ENCODE peak calls at places on chromosomes 11 and 22, in five cellular contexts. C, I, O, N and G are unnamed samples.

GRCh38 chr11:12461516-12461915 is 84.1 kb downstream of the PARVA start:
- DNase-seq in C (no peak), I (no peak), O (peak; percentile 27), N (no peak), G (peak; percentile 45)

GRCh38 chr11:64665381-64665780 is 57.6 kb downstream of the NRXN2 start:
- DNase-seq in C (no peak), I (no peak), O (no peak), N (no peak), G (peak; percentile 81)

GRCh38 chr11:85685820-85686459 is at the start of gene CCDC89:
- DNase-seq in C (no peak), I (peak; percentile 68), O (peak; percentile 79), N (no peak), G (no peak)

GRCh38 chr11:46295312-46295995 is 18.0 kb downstream of the CREB3L1 start:
- DNase-seq in C (peak; percentile 92), I (peak; percentile 27), O (peak; percentile 99), N (no peak), G (peak; percentile 96)

GRCh38 chr11:9568854-9569587 is 4.4 kb upstream of the WEE1 start:
- DNase-seq in C (no peak), I (peak; percentile 97), O (peak; percentile 44), N (no peak), G (no peak)

GRCh38 chr22:17781319-17782031 is 7.2 kb upstream of the BID start:
- DNase-seq in C (no peak), I (peak; percentile 78), O (peak; percentile 57), N (peak; percentile 60), G (no peak)

GRCh38 chr11:19201737-19202605 is at the start of gene CSRP3:
- DNase-seq in C (no peak), I (no peak), O (no peak), N (no peak), G (no peak)

GRCh38 chr11:123525511-123525918 is 95.4 kb downstream of the GRAMD1B start:
- DNase-seq in C (no peak), I (no peak), O (peak; percentile 72), N (no peak), G (no peak)

GRCh38 chr11:93054881-93055280 is 85.4 kb downstream of the MTNR1B start:
- DNase-seq in C (no peak), I (peak; percentile 18), O (no peak), N (no peak), G (no peak)

GRCh38 chr11:116505466-116506247 is 267.1 kb downstream of the BUD13 start:
- DNase-seq in C (peak; percentile 37), I (no peak), O (peak; percentile 79), N (no peak), G (no peak)

GRCh38 chr11:113518716-113519495 is 43.7 kb upstream of the DRD2 start:
- DNase-seq in C (no peak), I (no peak), O (no peak), N (no peak), G (no peak)

GRCh38 chr22:46835693-46836092 is 73.2 kb downstream of the TBC1D22A start:
- DNase-seq in C (no peak), I (no peak), O (no peak), N (no peak), G (no peak)

GRCh38 chr11:80383655-80384054 is 942.8 kb upstream of the TENM4 start:
- DNase-seq in C (no peak), I (no peak), O (peak; percentile 32), N (no peak), G (no peak)

GRCh38 chr22:32979606-32980005 is 78.6 kb downstream of the SYN3 start:
- DNase-seq in C (no peak), I (peak; percentile 57), O (no peak), N (no peak), G (no peak)

GRCh38 chr11:36601145-36601544 is 3.1 kb upstream of the RAG2 start:
- DNase-seq in C (no peak), I (no peak), O (no peak), N (no peak), G (no peak)

GRCh38 chr11:61297741-61298140 is 2.6 kb upstream of the VWCE start:
- DNase-seq in C (no peak), I (peak; percentile 29), O (no peak), N (no peak), G (no peak)

GRCh38 chr11:64071849-64072248 is 36.1 kb downstream of the FLRT1 start:
- DNase-seq in C (no peak), I (no peak), O (no peak), N (no peak), G (no peak)

GRCh38 chr11:64222651-64223000 is 3.4 kb downstream of the TRPT1 start:
- DNase-seq in C (no peak), I (no peak), O (no peak), N (no peak), G (no peak)

GRCh38 chr22:23387827-23388491 is 192.1 kb downstream of the IGLL1 start:
- DNase-seq in C (no peak), I (no peak), O (no peak), N (no peak), G (no peak)

GRCh38 chr11:6111635-6112034 is 4.2 kb downstream of the OR56B4 start:
- DNase-seq in C (no peak), I (no peak), O (no peak), N (no peak), G (no peak)

GRCh38 chr11:66462911-66463310 is 3.8 kb upstream of the PELI3 start:
- DNase-seq in C (no peak), I (no peak), O (no peak), N (no peak), G (no peak)

GRCh38 chr11:21278840-21279239 is 609.5 kb downstream of the NELL1 start:
- DNase-seq in C (no peak), I (no peak), O (no peak), N (no peak), G (no peak)

DNA sequence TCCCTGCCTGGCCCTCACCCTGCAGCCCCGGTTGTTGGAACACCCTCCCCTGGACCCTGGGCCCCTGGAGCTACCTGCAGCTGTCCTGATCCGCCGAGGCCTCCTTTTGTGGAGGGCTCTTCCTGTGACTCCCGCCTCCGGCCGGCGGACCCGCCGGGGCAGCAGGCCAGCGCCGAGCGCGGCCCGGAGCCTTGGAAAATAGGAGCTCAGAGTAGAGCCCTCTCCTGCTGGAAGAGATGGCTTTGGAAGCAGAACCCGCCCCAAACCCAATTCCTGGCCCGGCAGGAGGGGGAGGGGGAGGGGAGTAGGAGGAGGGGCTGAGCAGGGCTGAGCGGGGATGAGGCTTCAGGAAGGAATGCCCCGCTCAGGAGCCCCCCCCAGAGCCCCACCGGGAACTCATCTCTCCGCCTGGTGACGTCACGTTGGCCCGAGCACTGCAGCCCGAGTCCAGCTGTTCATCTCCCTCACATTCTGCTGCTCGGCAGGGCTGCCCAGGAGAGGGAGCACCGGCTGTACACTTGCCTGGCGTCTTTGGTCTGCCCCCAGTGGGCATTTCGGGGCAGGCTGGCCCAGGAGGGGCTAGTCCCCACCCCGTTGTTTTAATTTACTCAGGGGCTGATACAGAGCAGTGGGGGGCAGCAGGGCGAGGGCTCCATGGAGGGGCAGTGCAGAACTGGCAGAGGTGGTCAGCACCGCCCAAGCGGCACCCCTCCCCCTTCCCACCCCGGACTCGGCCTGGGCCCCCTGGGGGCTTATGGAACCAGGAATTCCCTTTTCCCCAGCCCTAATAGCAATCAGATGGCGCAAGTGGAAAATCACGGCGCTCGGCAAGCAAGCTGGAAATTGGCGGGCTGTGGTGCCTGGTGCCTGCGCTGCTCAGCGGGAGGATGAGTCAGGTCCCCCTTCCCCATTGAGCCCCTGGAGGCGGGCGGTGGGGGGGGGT is at the start of gene MRGPRF:
- DNase-seq in C (peak; percentile 84), I (no peak), O (peak; percentile 89), N (no peak), G (peak; percentile 30)
- TF ChIP-seq CTCF in C (peak; percentile 95), I (no peak), O (peak; percentile 52), N (peak; percentile 18), G (peak; percentile 7)

GRCh38 chr11:118450451-118450850 is 14.2 kb downstream of the KMT2A start:
- DNase-seq in C (no peak), I (peak; percentile 53), O (no peak), N (no peak), G (no peak)

GRCh38 chr11:118443590-118444218 is 7.4 kb downstream of the KMT2A start:
- DNase-seq in C (no peak), I (no peak), O (no peak), N (peak; percentile 48), G (no peak)

GRCh38 chr11:118447423-118447822 is 11.1 kb downstream of the KMT2A start:
- DNase-seq in C (no peak), I (no peak), O (no peak), N (no peak), G (no peak)

GRCh38 chr11:118449316-118449918 is 13.1 kb downstream of the KMT2A start:
- DNase-seq in C (no peak), I (no peak), O (no peak), N (no peak), G (no peak)

GRCh38 chr11:118448294-118448693 is 12.0 kb downstream of the KMT2A start:
- DNase-seq in C (no peak), I (no peak), O (no peak), N (peak; percentile 67), G (no peak)
- TF ChIP-seq GABPA in C (no peak), I (no peak), O (no peak), N (peak; percentile 63), G (no peak)

DNA sequence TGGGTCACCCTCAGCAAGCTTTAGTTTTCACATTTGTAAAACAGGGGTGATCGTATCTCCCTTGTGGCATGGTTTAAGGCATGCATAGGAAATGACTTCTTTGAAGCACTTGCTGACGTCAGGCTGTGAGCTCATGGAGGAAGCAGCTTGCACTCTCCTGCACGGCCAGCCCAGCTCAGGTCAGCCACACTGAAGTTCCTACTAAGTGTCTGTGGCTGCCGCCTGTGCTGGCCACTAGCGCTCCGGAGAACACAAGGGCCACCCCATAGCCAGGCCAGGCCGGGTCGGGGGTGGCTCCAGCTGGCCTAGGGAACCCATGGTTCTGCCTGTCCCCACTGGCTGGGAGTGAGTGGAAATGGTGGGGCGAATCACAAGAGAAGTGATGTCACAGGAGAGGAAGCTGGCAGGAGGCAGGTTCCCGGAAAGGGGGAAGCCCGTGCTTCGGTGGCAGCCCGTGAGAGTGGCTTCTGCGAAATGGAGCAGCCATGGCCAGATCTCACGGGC is 28.2 kb downstream of the KCTD17 start:
- DNase-seq in C (no peak), I (no peak), O (no peak), N (no peak), G (no peak)
- TF ChIP-seq YY1 in C (no peak), I (no peak), O (no peak), N (no peak), G (no peak)

GRCh38 chr11:40133526-40133925 is 1325.9 kb downstream of the LRRC4C start:
- DNase-seq in C (no peak), I (no peak), O (no peak), N (no peak), G (no peak)

GRCh38 chr11:40132881-40133280 is 1326.6 kb downstream of the LRRC4C start:
- DNase-seq in C (no peak), I (no peak), O (no peak), N (no peak), G (no peak)

GRCh38 chr11:40130427-40130826 is 1329.0 kb downstream of the LRRC4C start:
- DNase-seq in C (peak; percentile 47), I (no peak), O (peak; percentile 16), N (no peak), G (no peak)

GRCh38 chr11:40125054-40125453 is 1334.4 kb downstream of the LRRC4C start:
- DNase-seq in C (no peak), I (no peak), O (no peak), N (no peak), G (peak; percentile 2)

DNA sequence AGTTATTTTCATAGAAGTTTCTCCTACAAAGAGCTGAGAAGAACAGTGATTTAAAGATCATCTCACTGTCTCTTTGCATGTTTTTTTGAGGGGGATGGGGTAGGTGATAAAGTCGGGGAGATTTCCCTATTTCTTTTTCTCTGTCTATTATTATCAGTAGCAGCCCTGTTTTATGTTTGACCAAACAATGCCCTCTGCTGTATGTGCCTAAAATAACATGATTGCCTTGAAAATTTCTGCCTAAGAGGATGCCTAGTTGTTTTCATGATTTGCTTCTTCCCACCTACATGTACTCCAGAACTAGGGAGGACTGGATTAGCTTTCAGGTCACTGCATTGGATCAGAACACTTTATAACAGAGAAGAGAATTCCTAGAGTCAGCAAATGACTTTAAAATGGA is 1330.2 kb downstream of the LRRC4C start:
- DNase-seq in C (no peak), I (no peak), O (peak; percentile 12), N (no peak), G (no peak)
- TF ChIP-seq CTCF in C (peak; percentile 36), I (peak; percentile 28), O (peak; percentile 53), N (peak; percentile 19), G (no peak)